ENCODE peak calls at places on chromosomes 5 and 9, in four cellular contexts. S is activated CD4-positive, alpha-beta T cell treated with anti-CD3 and anti-CD28 coated beads, Interleukin-2, amount 50 U/mL, for 1 hour; B is neural progenitor cell; D is nephron progenitor cell. W is an unnamed sample.
A peak's percentile ranks its signal among the peaks of the same experiment; 100 is the strongest.

GRCh38 chr9:77469515-77470197 is 178.5 kb downstream of the GNA14 start:
- DNase-seq in S (no peak), B (no peak), D (no peak), W (no peak)

GRCh38 chr5:137633896-137634295 is 102.0 kb downstream of the KLHL3 start:
- DNase-seq in S (no peak), B (no peak), D (no peak), W (no peak)

GRCh38 chr9:2992427-2992826 is 148.5 kb upstream of the PUM3 start:
- DNase-seq in S (no peak), B (no peak), D (no peak), W (no peak)

GRCh38 chr9:129077236-129077635 is 3.7 kb upstream of the DOLPP1 start:
- DNase-seq in S (no peak), B (no peak), D (no peak), W (no peak)

GRCh38 chr5:141558150-141558549 is 60.6 kb downstream of the DIAPH1 start:
- DNase-seq in S (no peak), B (no peak), D (no peak), W (no peak)

GRCh38 chr5:94632024-94632423 is 13.6 kb downstream of the SLF1 start:
- DNase-seq in S (no peak), B (no peak), D (no peak), W (no peak)

GRCh38 chr5:73388371-73388684 is 60.2 kb downstream of the FOXD1 start:
- DNase-seq in S (no peak), B (no peak), D (no peak), W (no peak)

GRCh38 chr5:124341066-124341943 is 405.1 kb downstream of the ZNF608 start:
- DNase-seq in S (no peak), B (no peak), D (no peak), W (no peak)

GRCh38 chr5:33441241-33441844 is 578 bp downstream of the TARS1 start:
- DNase-seq in S (peak; percentile 4), B (peak; percentile 35), D (peak; percentile 18), W (peak; percentile 61)

GRCh38 chr9:18623201-18623600 is 149.2 kb downstream of the ADAMTSL1 start:
- DNase-seq in S (no peak), B (no peak), D (no peak), W (no peak)

GRCh38 chr5:60517094-60517694 is 182.8 kb downstream of the DEPDC1B start:
- DNase-seq in S (no peak), B (no peak), D (no peak), W (no peak)

GRCh38 chr5:163594951-163595350 is 89.5 kb downstream of the MAT2B start:
- DNase-seq in S (no peak), B (no peak), D (no peak), W (no peak)

GRCh38 chr9:124520206-124520596 is 13.0 kb upstream of the NR5A1 start:
- DNase-seq in S (no peak), B (no peak), D (no peak), W (no peak)

GRCh38 chr5:95284512-95285405 is at the start of gene MCTP1:
- DNase-seq in S (no peak), B (peak; percentile 77), D (peak; percentile 67), W (peak; percentile 68)

GRCh38 chr9:122930933-122931850 is at the start of gene ZBTB26:
- DNase-seq in S (peak; percentile 87), B (peak; percentile 97), D (peak; percentile 92), W (peak; percentile 99)

GRCh38 chr5:103295871-103296270 is 37.3 kb downstream of the MACIR start:
- DNase-seq in S (no peak), B (no peak), D (no peak), W (no peak)

GRCh38 chr9:91151741-91152095 is 210.0 kb downstream of the AUH start:
- DNase-seq in S (no peak), B (no peak), D (no peak), W (no peak)

GRCh38 chr5:12870870-12871539 is 966.8 kb upstream of the CTNND2 start:
- DNase-seq in S (no peak), B (no peak), D (no peak), W (no peak)

GRCh38 chr5:142548739-142549275 is 137.1 kb downstream of the FGF1 start:
- DNase-seq in S (peak; percentile 3), B (peak; percentile 91), D (peak; percentile 56), W (peak; percentile 95)

GRCh38 chr9:126591922-126592321 is 21.8 kb upstream of the LMX1B start:
- DNase-seq in S (no peak), B (no peak), D (no peak), W (no peak)

GRCh38 chr5:6715758-6716633 is 2.8 kb downstream of the TENT4A start:
- DNase-seq in S (peak; percentile 29), B (no peak), D (no peak), W (no peak)

GRCh38 chr9:121813811-121814210 is 162.4 kb downstream of the DAB2IP start:
- DNase-seq in S (no peak), B (no peak), D (no peak), W (no peak)

GRCh38 chr5:120901199-120901598 is 437.1 kb downstream of the PRR16 start:
- DNase-seq in S (no peak), B (no peak), D (no peak), W (no peak)

GRCh38 chr9:101650096-101650495 is 55.3 kb upstream of the PPP3R2 start:
- DNase-seq in S (no peak), B (no peak), D (no peak), W (no peak)